ENCODE peak calls at places on chromosomes 2 and 18, in six cellular contexts. One of them, this sample, is unnamed.

GRCh38 chr2:170818294-170819104 is 1.8 kb downstream of the GAD1 start:
- DNase-seq in GM23248: peak; percentile 33
- DNase-seq in A549: no peak
- DNase-seq in cardiac muscle cell: no peak
- DNase-seq in CD8-positive, alpha-beta T cell: no peak
- DNase-seq in MM.1S: no peak
- DNase-seq in this sample: peak; percentile 65

GRCh38 chr2:218518876-218519275 is 49.3 kb downstream of the USP37 start:
- DNase-seq in GM23248: peak; percentile 12
- DNase-seq in A549: no peak
- DNase-seq in cardiac muscle cell: no peak
- DNase-seq in CD8-positive, alpha-beta T cell: no peak
- DNase-seq in MM.1S: no peak
- DNase-seq in this sample: no peak

GRCh38 chr2:79977782-79978181 is 326.8 kb downstream of the LRRTM1 start:
- DNase-seq in GM23248: peak; percentile 30
- DNase-seq in A549: no peak
- DNase-seq in cardiac muscle cell: no peak
- DNase-seq in CD8-positive, alpha-beta T cell: no peak
- DNase-seq in MM.1S: no peak
- DNase-seq in this sample: peak; percentile 30

GRCh38 chr2:66581461-66582363 is 146.8 kb downstream of the MEIS1 start:
- DNase-seq in GM23248: no peak
- DNase-seq in A549: no peak
- DNase-seq in cardiac muscle cell: peak; percentile 22
- DNase-seq in CD8-positive, alpha-beta T cell: no peak
- DNase-seq in MM.1S: no peak
- DNase-seq in this sample: peak; percentile 77

GRCh38 chr2:240856151-240856980 is 12.3 kb upstream of the AGXT start:
- DNase-seq in GM23248: no peak
- DNase-seq in A549: peak; percentile 38
- DNase-seq in cardiac muscle cell: no peak
- DNase-seq in CD8-positive, alpha-beta T cell: no peak
- DNase-seq in MM.1S: no peak
- DNase-seq in this sample: peak; percentile 73

GRCh38 chr18:908631-909621 is 4.3 kb downstream of the ADCYAP1 start:
- DNase-seq in GM23248: peak; percentile 6
- DNase-seq in A549: no peak
- DNase-seq in cardiac muscle cell: no peak
- DNase-seq in CD8-positive, alpha-beta T cell: no peak
- DNase-seq in MM.1S: no peak
- DNase-seq in this sample: peak; percentile 80

GRCh38 chr2:51710222-51710621 is 678.3 kb upstream of the NRXN1 start:
- DNase-seq in GM23248: no peak
- DNase-seq in A549: peak; percentile 23
- DNase-seq in cardiac muscle cell: no peak
- DNase-seq in CD8-positive, alpha-beta T cell: no peak
- DNase-seq in MM.1S: peak; percentile 48
- DNase-seq in this sample: peak; percentile 76

GRCh38 chr18:6370410-6370809 is 44.3 kb downstream of the L3MBTL4 start:
- DNase-seq in GM23248: no peak
- DNase-seq in A549: no peak
- DNase-seq in cardiac muscle cell: no peak
- DNase-seq in CD8-positive, alpha-beta T cell: no peak
- DNase-seq in MM.1S: no peak
- DNase-seq in this sample: no peak

GRCh38 chr2:54942373-54942772 is 107.9 kb downstream of the RTN4 start:
- DNase-seq in GM23248: no peak
- DNase-seq in A549: no peak
- DNase-seq in cardiac muscle cell: no peak
- DNase-seq in CD8-positive, alpha-beta T cell: peak; percentile 33
- DNase-seq in MM.1S: no peak
- DNase-seq in this sample: no peak

GRCh38 chr2:138501427-138502252 is at the start of gene SPOPL:
- DNase-seq in GM23248: peak; percentile 95
- DNase-seq in A549: peak; percentile 89
- DNase-seq in cardiac muscle cell: peak; percentile 93
- DNase-seq in CD8-positive, alpha-beta T cell: peak; percentile 76
- DNase-seq in MM.1S: peak; percentile 89
- DNase-seq in this sample: peak; percentile 88

GRCh38 chr2:27001851-27002369 is 30.9 kb upstream of the TMEM214 start:
- DNase-seq in GM23248: no peak
- DNase-seq in A549: no peak
- DNase-seq in cardiac muscle cell: no peak
- DNase-seq in CD8-positive, alpha-beta T cell: no peak
- DNase-seq in MM.1S: no peak
- DNase-seq in this sample: peak; percentile 51

GRCh38 chr2:235723371-235723770 is 229.5 kb downstream of the AGAP1 start:
- DNase-seq in GM23248: no peak
- DNase-seq in A549: no peak
- DNase-seq in cardiac muscle cell: no peak
- DNase-seq in CD8-positive, alpha-beta T cell: no peak
- DNase-seq in MM.1S: no peak
- DNase-seq in this sample: no peak

GRCh38 chr2:62195421-62196277 is at the start of gene B3GNT2:
- DNase-seq in GM23248: peak; percentile 90
- DNase-seq in A549: peak; percentile 70
- DNase-seq in cardiac muscle cell: peak; percentile 82
- DNase-seq in CD8-positive, alpha-beta T cell: peak; percentile 81
- DNase-seq in MM.1S: peak; percentile 84
- DNase-seq in this sample: peak; percentile 88

GRCh38 chr2:8543065-8543411 is 138.8 kb upstream of the ID2 start:
- DNase-seq in GM23248: no peak
- DNase-seq in A549: no peak
- DNase-seq in cardiac muscle cell: no peak
- DNase-seq in CD8-positive, alpha-beta T cell: no peak
- DNase-seq in MM.1S: peak; percentile 55
- DNase-seq in this sample: no peak

GRCh38 chr18:54983041-54983686 is 23.9 kb upstream of the CCDC68 start:
- DNase-seq in GM23248: peak; percentile 76
- DNase-seq in A549: peak; percentile 65
- DNase-seq in cardiac muscle cell: peak; percentile 81
- DNase-seq in CD8-positive, alpha-beta T cell: no peak
- DNase-seq in MM.1S: peak; percentile 41
- DNase-seq in this sample: peak; percentile 78

GRCh38 chr2:38092196-38092902 is 16.4 kb upstream of the CYP1B1 start:
- DNase-seq in GM23248: peak; percentile 92
- DNase-seq in A549: peak; percentile 66
- DNase-seq in cardiac muscle cell: peak; percentile 98
- DNase-seq in CD8-positive, alpha-beta T cell: no peak
- DNase-seq in MM.1S: no peak
- DNase-seq in this sample: no peak

GRCh38 chr2:239596298-239596697 is 195.5 kb upstream of the HDAC4 start:
- DNase-seq in GM23248: no peak
- DNase-seq in A549: no peak
- DNase-seq in cardiac muscle cell: no peak
- DNase-seq in CD8-positive, alpha-beta T cell: no peak
- DNase-seq in MM.1S: no peak
- DNase-seq in this sample: no peak

GRCh38 chr2:119142822-119143221 is 15.7 kb downstream of the C1QL2 start:
- DNase-seq in GM23248: no peak
- DNase-seq in A549: no peak
- DNase-seq in cardiac muscle cell: no peak
- DNase-seq in CD8-positive, alpha-beta T cell: no peak
- DNase-seq in MM.1S: no peak
- DNase-seq in this sample: no peak

GRCh38 chr2:152396763-152397162 is 61.8 kb downstream of the FMNL2 start:
- DNase-seq in GM23248: peak; percentile 44
- DNase-seq in A549: no peak
- DNase-seq in cardiac muscle cell: no peak
- DNase-seq in CD8-positive, alpha-beta T cell: no peak
- DNase-seq in MM.1S: no peak
- DNase-seq in this sample: no peak

GRCh38 chr2:160209457-160209856 is 9.4 kb upstream of the ITGB6 start:
- DNase-seq in GM23248: peak; percentile 90
- DNase-seq in A549: peak; percentile 71
- DNase-seq in cardiac muscle cell: peak; percentile 91
- DNase-seq in CD8-positive, alpha-beta T cell: no peak
- DNase-seq in MM.1S: no peak
- DNase-seq in this sample: no peak

GRCh38 chr18:10570622-10571021 is 44.8 kb downstream of the NAPG start:
- DNase-seq in GM23248: no peak
- DNase-seq in A549: no peak
- DNase-seq in cardiac muscle cell: no peak
- DNase-seq in CD8-positive, alpha-beta T cell: no peak
- DNase-seq in MM.1S: no peak
- DNase-seq in this sample: no peak

GRCh38 chr2:28381225-28382180 is 11.2 kb upstream of the FOSL2 start:
- DNase-seq in GM23248: no peak
- DNase-seq in A549: no peak
- DNase-seq in cardiac muscle cell: no peak
- DNase-seq in CD8-positive, alpha-beta T cell: no peak
- DNase-seq in MM.1S: no peak
- DNase-seq in this sample: no peak
- H3K27ac ChIP-seq in GM23248: no peak overlapping the region
- H3K27ac ChIP-seq in A549: peak overlapping the region; percentile 46
- H3K27ac ChIP-seq in cardiac muscle cell: no peak overlapping the region
- H3K27ac ChIP-seq in CD8-positive, alpha-beta T cell: no peak overlapping the region
- H3K27ac ChIP-seq in MM.1S: no peak overlapping the region
- H3K27ac ChIP-seq in this sample: no peak overlapping the region

GRCh38 chr2:68384485-68385107 is 19.5 kb downstream of the PLEK start:
- DNase-seq in GM23248: no peak
- DNase-seq in A549: no peak
- DNase-seq in cardiac muscle cell: no peak
- DNase-seq in CD8-positive, alpha-beta T cell: no peak
- DNase-seq in MM.1S: no peak
- DNase-seq in this sample: no peak

GRCh38 chr2:68387408-68388350 is 22.6 kb downstream of the PLEK start:
- DNase-seq in GM23248: no peak
- DNase-seq in A549: no peak
- DNase-seq in cardiac muscle cell: no peak
- DNase-seq in CD8-positive, alpha-beta T cell: no peak
- DNase-seq in MM.1S: peak; percentile 89
- DNase-seq in this sample: no peak

GRCh38 chr2:68386362-68386761 is 21.3 kb downstream of the PLEK start:
- DNase-seq in GM23248: no peak
- DNase-seq in A549: no peak
- DNase-seq in cardiac muscle cell: no peak
- DNase-seq in CD8-positive, alpha-beta T cell: no peak
- DNase-seq in MM.1S: no peak
- DNase-seq in this sample: no peak

GRCh38 chr2:68385232-68385906 is 20.3 kb downstream of the PLEK start:
- DNase-seq in GM23248: no peak
- DNase-seq in A549: no peak
- DNase-seq in cardiac muscle cell: no peak
- DNase-seq in CD8-positive, alpha-beta T cell: peak; percentile 41
- DNase-seq in MM.1S: no peak
- DNase-seq in this sample: no peak

DNA sequence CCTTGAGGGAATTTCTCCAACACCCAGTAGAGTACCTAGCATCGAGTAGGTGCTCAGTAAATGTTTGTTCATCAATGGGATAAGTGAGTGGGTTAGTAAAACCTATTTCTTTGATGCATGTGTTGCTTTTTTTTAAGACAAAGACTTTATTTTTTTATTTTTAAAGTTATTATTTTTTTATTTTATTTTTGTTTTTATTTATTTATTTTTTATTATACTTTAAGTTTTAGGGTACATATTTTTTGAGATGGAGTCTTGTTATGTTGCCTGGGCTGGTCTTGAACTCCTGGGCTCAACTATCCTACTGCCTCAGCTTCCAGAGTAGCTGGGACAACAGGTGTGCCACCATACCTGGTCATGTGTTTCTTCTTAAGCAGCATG is 20.8 kb downstream of the PLEK start:
- DNase-seq in GM23248: no peak
- DNase-seq in A549: no peak
- DNase-seq in cardiac muscle cell: no peak
- DNase-seq in CD8-positive, alpha-beta T cell: no peak
- DNase-seq in MM.1S: no peak
- DNase-seq in this sample: no peak
- H3K4me3 ChIP-seq in GM23248: no peak overlapping the region
- H3K4me3 ChIP-seq in A549: no peak overlapping the region
- H3K4me3 ChIP-seq in cardiac muscle cell: no peak overlapping the region
- H3K4me3 ChIP-seq in CD8-positive, alpha-beta T cell: no peak overlapping the region
- H3K4me3 ChIP-seq in MM.1S: no peak overlapping the region
- H3K4me3 ChIP-seq in this sample: no peak overlapping the region

DNA sequence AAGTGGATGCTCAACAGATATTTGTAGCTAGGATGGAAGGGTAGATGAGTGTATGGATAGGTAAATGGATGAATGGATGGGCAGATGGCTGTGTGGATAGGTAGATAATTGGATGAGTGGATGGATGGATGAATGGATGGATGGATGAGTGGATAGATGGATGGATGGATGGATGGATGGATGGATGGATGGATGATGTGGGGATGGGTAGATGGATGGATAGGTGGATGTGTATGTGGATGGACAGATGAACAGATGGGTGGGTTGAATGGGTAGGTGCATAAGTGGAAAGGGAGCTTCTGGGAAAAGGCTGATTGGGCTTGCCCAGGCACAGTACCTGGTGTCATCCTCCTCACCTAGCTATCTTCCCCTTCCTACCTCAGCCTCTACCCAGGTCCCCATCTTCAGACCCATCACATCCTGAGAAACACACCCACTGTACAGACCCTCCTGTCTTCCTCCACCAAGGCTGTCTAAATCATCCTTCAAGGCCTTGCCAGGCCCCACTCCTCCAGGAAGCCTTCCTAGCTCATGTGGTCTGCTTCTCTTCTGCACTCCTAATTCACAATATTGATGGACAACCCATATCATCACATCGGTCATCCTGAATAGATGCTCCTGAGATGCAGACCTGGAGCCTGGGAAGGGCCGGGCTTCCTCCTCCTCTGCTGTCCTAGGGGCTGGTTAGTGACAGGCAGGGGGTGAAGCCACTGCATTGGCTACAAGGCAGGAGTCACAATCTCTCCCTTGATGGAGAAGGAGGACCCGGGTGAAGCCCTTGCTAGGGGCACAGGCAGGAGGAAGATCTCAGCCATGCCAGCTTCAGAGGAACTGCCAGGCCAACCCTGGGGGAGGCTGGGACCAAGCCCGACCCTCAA is 49.4 kb downstream of the SMAD7 start:
- DNase-seq in GM23248: no peak
- DNase-seq in A549: no peak
- DNase-seq in cardiac muscle cell: no peak
- DNase-seq in CD8-positive, alpha-beta T cell: no peak
- DNase-seq in MM.1S: no peak
- DNase-seq in this sample: no peak
- H3K27ac ChIP-seq in GM23248: peak overlapping the region; percentile 80
- H3K27ac ChIP-seq in A549: peak overlapping the region; percentile 95
- H3K27ac ChIP-seq in cardiac muscle cell: no peak overlapping the region
- H3K27ac ChIP-seq in CD8-positive, alpha-beta T cell: no peak overlapping the region
- H3K27ac ChIP-seq in MM.1S: no peak overlapping the region
- H3K27ac ChIP-seq in this sample: no peak overlapping the region

DNA sequence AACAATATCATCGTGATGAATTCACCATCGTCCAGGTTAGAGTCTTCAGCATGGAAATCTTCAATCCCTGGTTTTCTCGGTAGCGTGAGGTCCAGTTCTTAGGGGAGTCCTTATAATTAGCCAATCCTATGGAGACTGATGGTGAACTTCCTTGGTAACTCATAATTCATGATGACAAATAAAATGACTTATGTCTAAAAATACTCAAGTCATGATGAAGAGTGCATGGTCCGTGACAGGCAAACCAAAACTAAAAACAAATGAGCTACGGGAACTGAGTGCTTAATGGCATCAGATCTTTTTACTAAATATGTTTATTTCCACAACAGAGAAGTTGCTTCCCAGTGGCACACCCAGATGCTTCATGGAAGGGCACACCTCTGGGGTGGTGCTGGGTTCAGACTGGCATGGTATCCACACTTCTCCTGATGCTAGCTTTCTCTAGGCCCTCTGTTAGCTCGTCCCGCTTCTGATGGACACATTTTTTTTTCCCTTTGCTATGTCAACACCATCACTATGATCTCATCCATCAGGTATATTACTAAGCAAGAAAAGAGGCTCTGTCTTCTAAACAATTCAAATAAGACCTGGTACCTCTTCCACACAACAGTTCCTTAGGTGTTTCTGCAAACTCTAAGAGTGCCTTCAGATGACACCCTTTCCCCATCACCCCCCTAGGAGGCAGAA is 92.8 kb upstream of the NEDD4L start:
- DNase-seq in GM23248: no peak
- DNase-seq in A549: no peak
- DNase-seq in cardiac muscle cell: no peak
- DNase-seq in CD8-positive, alpha-beta T cell: no peak
- DNase-seq in MM.1S: no peak
- DNase-seq in this sample: no peak
- H3K4me3 ChIP-seq in GM23248: no peak overlapping the region
- H3K4me3 ChIP-seq in A549: no peak overlapping the region
- H3K4me3 ChIP-seq in cardiac muscle cell: no peak overlapping the region
- H3K4me3 ChIP-seq in CD8-positive, alpha-beta T cell: no peak overlapping the region
- H3K4me3 ChIP-seq in MM.1S: no peak overlapping the region
- H3K4me3 ChIP-seq in this sample: no peak overlapping the region